ENCODE peak calls at places on chromosome 6, in four cellular contexts. One of them, this sample, is unnamed.

GRCh38 chr6:92201618-92202017 is 1217.7 kb downstream of the EPHA7 start:
- DNase-seq in cardiac fibroblast: no peak
- DNase-seq in transverse colon: no peak
- DNase-seq in fibroblast of lung: peak; percentile 10
- DNase-seq in this sample: peak; percentile 1

GRCh38 chr6:127342946-127343752 is at the start of gene ECHDC1:
- DNase-seq in cardiac fibroblast: peak; percentile 73
- DNase-seq in transverse colon: peak; percentile 62
- DNase-seq in fibroblast of lung: peak; percentile 75
- DNase-seq in this sample: peak; percentile 78

GRCh38 chr6:28598757-28599686 is 73.3 kb downstream of the GPX5 start:
- DNase-seq in cardiac fibroblast: no peak
- DNase-seq in transverse colon: no peak
- DNase-seq in fibroblast of lung: no peak
- DNase-seq in this sample: no peak

GRCh38 chr6:31568537-31568961 is 3.5 kb upstream of the LTA start:
- DNase-seq in cardiac fibroblast: no peak
- DNase-seq in transverse colon: peak; percentile 55
- DNase-seq in fibroblast of lung: no peak
- DNase-seq in this sample: no peak

GRCh38 chr6:41374618-41375590 is 39.5 kb downstream of the NCR2 start:
- DNase-seq in cardiac fibroblast: peak; percentile 1
- DNase-seq in transverse colon: no peak
- DNase-seq in fibroblast of lung: no peak
- DNase-seq in this sample: no peak

GRCh38 chr6:71043902-71044301 is 87.0 kb upstream of the B3GAT2 start:
- DNase-seq in cardiac fibroblast: peak; percentile 34
- DNase-seq in transverse colon: no peak
- DNase-seq in fibroblast of lung: no peak
- DNase-seq in this sample: no peak

GRCh38 chr6:120410586-120410985 is 923.7 kb downstream of the TBC1D32 start:
- DNase-seq in cardiac fibroblast: no peak
- DNase-seq in transverse colon: no peak
- DNase-seq in fibroblast of lung: no peak
- DNase-seq in this sample: no peak

GRCh38 chr6:156846845-156847599 is 69.8 kb downstream of the ARID1B start:
- DNase-seq in cardiac fibroblast: no peak
- DNase-seq in transverse colon: no peak
- DNase-seq in fibroblast of lung: no peak
- DNase-seq in this sample: no peak

GRCh38 chr6:158290659-158291058 is 21.6 kb upstream of the TULP4 start:
- DNase-seq in cardiac fibroblast: no peak
- DNase-seq in transverse colon: peak; percentile 57
- DNase-seq in fibroblast of lung: no peak
- DNase-seq in this sample: no peak

DNA sequence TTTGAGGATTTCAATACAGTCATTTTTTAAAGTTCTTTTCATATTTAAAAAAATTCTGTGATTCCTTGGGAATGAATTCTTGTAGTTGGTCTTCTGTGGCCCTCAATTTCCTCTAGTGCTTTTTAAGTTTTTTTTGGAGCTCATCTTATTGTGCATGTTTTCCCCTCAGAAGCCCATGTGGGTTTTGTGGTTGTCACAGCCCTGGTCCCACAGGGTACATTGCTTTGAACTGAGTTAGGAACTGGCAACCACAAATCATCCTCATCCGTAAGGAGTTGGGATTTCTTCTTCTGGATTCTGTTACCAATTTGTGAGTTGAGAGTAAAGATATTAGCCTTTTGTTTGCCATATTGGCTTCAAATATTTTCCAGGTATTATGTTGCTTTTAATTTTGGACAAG is 89.9 kb downstream of the AKAP7 start:
- DNase-seq in cardiac fibroblast: no peak
- DNase-seq in transverse colon: no peak
- DNase-seq in fibroblast of lung: no peak
- DNase-seq in this sample: peak; percentile 3
- TF ChIP-seq CTCF in cardiac fibroblast: no peak
- TF ChIP-seq CTCF in transverse colon: no peak
- TF ChIP-seq CTCF in fibroblast of lung: no peak
- TF ChIP-seq CTCF in this sample: no peak

DNA sequence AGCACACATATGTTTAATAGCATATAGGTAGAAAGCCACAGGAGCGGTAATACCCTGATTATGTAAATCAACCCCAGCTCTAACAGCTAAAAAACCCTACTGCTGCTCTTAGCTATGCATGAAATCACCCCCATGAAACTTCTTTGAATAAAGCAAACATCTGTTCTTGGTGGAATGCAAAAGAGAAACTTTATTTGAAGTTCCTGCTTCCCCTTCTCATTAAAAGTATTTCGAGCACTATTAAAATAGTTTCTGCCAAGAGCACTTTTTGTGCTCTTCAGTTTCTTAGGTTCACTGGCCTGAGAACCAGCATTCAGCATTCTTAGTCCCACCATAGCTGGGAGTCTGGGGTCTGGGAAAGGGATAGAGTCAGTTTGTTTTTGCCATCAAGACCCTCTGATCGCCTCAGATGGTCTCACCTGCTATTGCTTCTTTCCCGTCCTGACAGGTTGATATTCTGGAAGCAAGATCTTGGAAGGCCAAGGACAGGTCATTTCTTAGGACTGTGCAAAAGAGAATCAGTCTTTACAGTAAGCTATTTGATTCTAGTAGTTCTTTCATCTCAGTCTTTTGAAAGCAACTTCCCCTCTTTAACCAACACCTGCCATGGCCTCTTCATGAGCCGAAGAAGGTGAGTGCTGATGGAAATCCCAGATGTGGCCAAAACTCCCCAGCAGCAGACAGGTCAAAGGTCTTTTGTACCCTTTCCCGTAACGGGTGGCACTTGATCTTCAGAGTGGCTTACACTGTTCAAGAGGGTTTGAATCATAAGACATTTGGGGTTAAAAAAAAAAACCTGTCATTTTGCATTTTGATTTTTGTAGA is 76.5 kb upstream of the TMEM170B start:
- DNase-seq in cardiac fibroblast: no peak
- DNase-seq in transverse colon: no peak
- DNase-seq in fibroblast of lung: no peak
- DNase-seq in this sample: no peak
- H3K4me3 ChIP-seq in cardiac fibroblast: no peak overlapping the region
- H3K4me3 ChIP-seq in transverse colon: no peak overlapping the region
- H3K4me3 ChIP-seq in fibroblast of lung: no peak overlapping the region
- H3K4me3 ChIP-seq in this sample: no peak overlapping the region

GRCh38 chr6:129621252-129621651 is 88.7 kb downstream of the ARHGAP18 start:
- DNase-seq in cardiac fibroblast: peak; percentile 34
- DNase-seq in transverse colon: peak; percentile 24
- DNase-seq in fibroblast of lung: no peak
- DNase-seq in this sample: no peak
- TF ChIP-seq CTCF in cardiac fibroblast: peak; percentile 47
- TF ChIP-seq CTCF in transverse colon: peak; percentile 16
- TF ChIP-seq CTCF in fibroblast of lung: peak; percentile 12
- TF ChIP-seq CTCF in this sample: peak; percentile 24

GRCh38 chr6:134351615-134352474 is 33.9 kb upstream of the SGK1 start:
- DNase-seq in cardiac fibroblast: no peak
- DNase-seq in transverse colon: no peak
- DNase-seq in fibroblast of lung: no peak
- DNase-seq in this sample: peak; percentile 22
- H3K4me3 ChIP-seq in cardiac fibroblast: no peak overlapping the region
- H3K4me3 ChIP-seq in transverse colon: no peak overlapping the region
- H3K4me3 ChIP-seq in fibroblast of lung: no peak overlapping the region
- H3K4me3 ChIP-seq in this sample: no peak overlapping the region

DNA sequence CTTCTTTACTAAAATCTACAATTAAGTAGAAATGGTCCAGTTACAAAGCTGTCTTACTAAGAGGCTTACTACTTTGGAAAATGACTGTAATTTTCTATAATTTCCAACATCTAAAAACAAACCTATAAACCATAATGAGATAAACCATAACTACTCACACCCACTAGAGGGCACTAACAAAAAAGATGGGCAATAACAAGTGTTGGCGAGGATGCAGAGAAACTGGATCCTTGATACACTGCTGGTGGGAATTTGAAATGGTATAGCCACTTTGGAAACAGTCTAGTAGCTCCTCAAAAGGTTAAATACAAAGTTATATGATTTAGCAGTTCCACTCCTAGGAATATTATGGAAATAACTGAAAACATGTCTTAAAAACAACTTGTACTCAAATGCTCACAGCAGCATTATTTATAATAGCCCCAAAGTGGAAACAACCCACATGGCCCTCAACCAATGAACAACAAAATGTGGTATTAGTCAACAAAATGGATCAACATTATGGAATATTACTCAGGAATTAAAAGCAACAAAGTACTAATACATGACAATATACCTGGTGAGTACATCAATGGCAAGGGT is 50.6 kb downstream of the GJA10 start:
- DNase-seq in cardiac fibroblast: peak; percentile 41
- DNase-seq in transverse colon: no peak
- DNase-seq in fibroblast of lung: peak; percentile 14
- DNase-seq in this sample: no peak
- TF ChIP-seq CTCF in cardiac fibroblast: peak; percentile 46
- TF ChIP-seq CTCF in transverse colon: peak; percentile 25
- TF ChIP-seq CTCF in fibroblast of lung: peak; percentile 16
- TF ChIP-seq CTCF in this sample: peak; percentile 36

GRCh38 chr6:106519460-106520394 is 109.6 kb downstream of the RTN4IP1 start:
- DNase-seq in cardiac fibroblast: peak; percentile 93
- DNase-seq in transverse colon: peak; percentile 66
- DNase-seq in fibroblast of lung: peak; percentile 98
- DNase-seq in this sample: peak; percentile 98

GRCh38 chr6:106517699-106518098 is 111.6 kb downstream of the RTN4IP1 start:
- DNase-seq in cardiac fibroblast: no peak
- DNase-seq in transverse colon: no peak
- DNase-seq in fibroblast of lung: no peak
- DNase-seq in this sample: peak; percentile 40

GRCh38 chr6:106516629-106517028 is 112.7 kb downstream of the RTN4IP1 start:
- DNase-seq in cardiac fibroblast: no peak
- DNase-seq in transverse colon: no peak
- DNase-seq in fibroblast of lung: no peak
- DNase-seq in this sample: no peak

GRCh38 chr6:106520711-106521367 is 108.5 kb downstream of the RTN4IP1 start:
- DNase-seq in cardiac fibroblast: no peak
- DNase-seq in transverse colon: peak; percentile 61
- DNase-seq in fibroblast of lung: no peak
- DNase-seq in this sample: no peak

DNA sequence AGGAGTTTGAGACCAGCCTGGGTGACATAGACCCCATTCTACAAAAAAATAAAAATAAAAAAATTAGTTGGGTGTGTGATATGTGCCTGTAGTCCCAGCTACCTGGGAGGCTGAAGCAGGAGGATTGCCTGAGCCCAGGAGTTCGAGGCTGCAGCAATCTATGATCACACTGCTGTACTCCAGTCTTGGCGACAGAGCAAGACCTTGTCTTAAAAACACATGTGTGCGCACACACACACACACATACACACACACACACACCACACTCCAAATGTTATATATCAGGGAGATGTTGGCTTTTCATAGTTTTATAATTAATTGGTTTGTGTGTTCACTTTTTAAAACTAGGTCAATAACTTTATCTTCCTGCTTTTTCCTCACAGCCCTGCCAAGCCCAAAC is 110.5 kb downstream of the RTN4IP1 start:
- DNase-seq in cardiac fibroblast: no peak
- DNase-seq in transverse colon: no peak
- DNase-seq in fibroblast of lung: no peak
- DNase-seq in this sample: no peak
- H3K4me3 ChIP-seq in cardiac fibroblast: no peak overlapping the region
- H3K4me3 ChIP-seq in transverse colon: no peak overlapping the region
- H3K4me3 ChIP-seq in fibroblast of lung: no peak overlapping the region
- H3K4me3 ChIP-seq in this sample: peak overlapping the region; percentile 22

GRCh38 chr6:105815657-105816555 is 270.2 kb upstream of the PRDM1 start:
- DNase-seq in cardiac fibroblast: no peak
- DNase-seq in transverse colon: no peak
- DNase-seq in fibroblast of lung: no peak
- DNase-seq in this sample: no peak
- TF ChIP-seq CTCF in cardiac fibroblast: no peak
- TF ChIP-seq CTCF in transverse colon: no peak
- TF ChIP-seq CTCF in fibroblast of lung: no peak
- TF ChIP-seq CTCF in this sample: no peak

GRCh38 chr6:13764996-13765395 is 49.4 kb downstream of the MCUR1 start:
- DNase-seq in cardiac fibroblast: no peak
- DNase-seq in transverse colon: no peak
- DNase-seq in fibroblast of lung: no peak
- DNase-seq in this sample: no peak

GRCh38 chr6:13765570-13765969 is 48.8 kb downstream of the MCUR1 start:
- DNase-seq in cardiac fibroblast: peak; percentile 12
- DNase-seq in transverse colon: no peak
- DNase-seq in fibroblast of lung: peak; percentile 60
- DNase-seq in this sample: peak; percentile 22

GRCh38 chr6:13769034-13769654 is 45.2 kb downstream of the MCUR1 start:
- DNase-seq in cardiac fibroblast: no peak
- DNase-seq in transverse colon: no peak
- DNase-seq in fibroblast of lung: no peak
- DNase-seq in this sample: no peak

GRCh38 chr6:13766201-13766634 is 48.1 kb downstream of the MCUR1 start:
- DNase-seq in cardiac fibroblast: peak; percentile 54
- DNase-seq in transverse colon: no peak
- DNase-seq in fibroblast of lung: peak; percentile 73
- DNase-seq in this sample: peak; percentile 61

GRCh38 chr6:13767121-13767794 is 47.1 kb downstream of the MCUR1 start:
- DNase-seq in cardiac fibroblast: peak; percentile 48
- DNase-seq in transverse colon: peak; percentile 53
- DNase-seq in fibroblast of lung: peak; percentile 44
- DNase-seq in this sample: peak; percentile 19
- H3K4me3 ChIP-seq in cardiac fibroblast: peak overlapping the region; percentile 18
- H3K4me3 ChIP-seq in transverse colon: no peak overlapping the region
- H3K4me3 ChIP-seq in fibroblast of lung: peak overlapping the region; percentile 45
- H3K4me3 ChIP-seq in this sample: peak overlapping the region; percentile 3